ENCODE peak calls at places on chromosome 4, in nine cellular contexts. One of them, this sample, is unnamed.

GRCh38 chr4:99887837-99888236 is 6.4 kb downstream of the LAMTOR3 start:
- DNase-seq in GM23338: no peak
- DNase-seq in HepG2: no peak
- DNase-seq in HCT116: no peak
- DNase-seq in sigmoid colon: no peak
- DNase-seq in transverse colon: no peak
- DNase-seq in H1: no peak
- DNase-seq in breast epithelium: no peak
- DNase-seq in K562: no peak
- DNase-seq in this sample: no peak

GRCh38 chr4:82125170-82125862 is 248.5 kb downstream of the HNRNPD start:
- DNase-seq in GM23338: no peak
- DNase-seq in HepG2: no peak
- DNase-seq in HCT116: no peak
- DNase-seq in sigmoid colon: no peak
- DNase-seq in transverse colon: no peak
- DNase-seq in H1: no peak
- DNase-seq in breast epithelium: no peak
- DNase-seq in K562: no peak
- DNase-seq in this sample: no peak

GRCh38 chr4:96352051-96352517 is 512.2 kb downstream of the PDHA2 start:
- DNase-seq in GM23338: peak; percentile 67
- DNase-seq in HepG2: peak; percentile 0
- DNase-seq in HCT116: peak; percentile 34
- DNase-seq in sigmoid colon: no peak
- DNase-seq in transverse colon: no peak
- DNase-seq in H1: peak; percentile 48
- DNase-seq in breast epithelium: no peak
- DNase-seq in K562: no peak
- DNase-seq in this sample: no peak

GRCh38 chr4:123350726-123351125 is 45.9 kb upstream of the SPRY1 start:
- DNase-seq in GM23338: no peak
- DNase-seq in HepG2: no peak
- DNase-seq in HCT116: no peak
- DNase-seq in sigmoid colon: no peak
- DNase-seq in transverse colon: no peak
- DNase-seq in H1: no peak
- DNase-seq in breast epithelium: no peak
- DNase-seq in K562: no peak
- DNase-seq in this sample: no peak

GRCh38 chr4:80788798-80789197 is 241.7 kb upstream of the BMP3 start:
- DNase-seq in GM23338: no peak
- DNase-seq in HepG2: no peak
- DNase-seq in HCT116: no peak
- DNase-seq in sigmoid colon: no peak
- DNase-seq in transverse colon: no peak
- DNase-seq in H1: no peak
- DNase-seq in breast epithelium: no peak
- DNase-seq in K562: no peak
- DNase-seq in this sample: no peak

GRCh38 chr4:22554670-22555069 is 38.8 kb upstream of the ADGRA3 start:
- DNase-seq in GM23338: no peak
- DNase-seq in HepG2: no peak
- DNase-seq in HCT116: no peak
- DNase-seq in sigmoid colon: no peak
- DNase-seq in transverse colon: no peak
- DNase-seq in H1: no peak
- DNase-seq in breast epithelium: no peak
- DNase-seq in K562: no peak
- DNase-seq in this sample: no peak

GRCh38 chr4:113080050-113080449 is 30.6 kb downstream of the ANK2 start:
- DNase-seq in GM23338: peak; percentile 35
- DNase-seq in HepG2: peak; percentile 37
- DNase-seq in HCT116: no peak
- DNase-seq in sigmoid colon: no peak
- DNase-seq in transverse colon: no peak
- DNase-seq in H1: no peak
- DNase-seq in breast epithelium: no peak
- DNase-seq in K562: no peak
- DNase-seq in this sample: no peak

GRCh38 chr4:139734875-139735380 is 69.3 kb downstream of the MGST2 start:
- DNase-seq in GM23338: peak; percentile 91
- DNase-seq in HepG2: no peak
- DNase-seq in HCT116: no peak
- DNase-seq in sigmoid colon: peak; percentile 95
- DNase-seq in transverse colon: peak; percentile 74
- DNase-seq in H1: peak; percentile 89
- DNase-seq in breast epithelium: peak; percentile 80
- DNase-seq in K562: no peak
- DNase-seq in this sample: peak; percentile 97

GRCh38 chr4:180751009-180751408 is 1492.2 kb upstream of the TENM3 start:
- DNase-seq in GM23338: no peak
- DNase-seq in HepG2: no peak
- DNase-seq in HCT116: no peak
- DNase-seq in sigmoid colon: no peak
- DNase-seq in transverse colon: no peak
- DNase-seq in H1: no peak
- DNase-seq in breast epithelium: no peak
- DNase-seq in K562: no peak
- DNase-seq in this sample: no peak

GRCh38 chr4:71241467-71242401 is 97.1 kb upstream of the SLC4A4 start:
- DNase-seq in GM23338: no peak
- DNase-seq in HepG2: no peak
- DNase-seq in HCT116: no peak
- DNase-seq in sigmoid colon: no peak
- DNase-seq in transverse colon: no peak
- DNase-seq in H1: no peak
- DNase-seq in breast epithelium: no peak
- DNase-seq in K562: no peak
- DNase-seq in this sample: peak; percentile 75

GRCh38 chr4:29277381-29277780 is 1442.8 kb upstream of the PCDH7 start:
- DNase-seq in GM23338: no peak
- DNase-seq in HepG2: no peak
- DNase-seq in HCT116: peak; percentile 26
- DNase-seq in sigmoid colon: no peak
- DNase-seq in transverse colon: no peak
- DNase-seq in H1: no peak
- DNase-seq in breast epithelium: no peak
- DNase-seq in K562: no peak
- DNase-seq in this sample: no peak

GRCh38 chr4:111986125-111986524 is 159.1 kb upstream of the FAM241A start:
- DNase-seq in GM23338: no peak
- DNase-seq in HepG2: no peak
- DNase-seq in HCT116: no peak
- DNase-seq in sigmoid colon: no peak
- DNase-seq in transverse colon: no peak
- DNase-seq in H1: no peak
- DNase-seq in breast epithelium: no peak
- DNase-seq in K562: no peak
- DNase-seq in this sample: no peak

GRCh38 chr4:55727746-55728145 is 91.6 kb upstream of the NMU start:
- DNase-seq in GM23338: no peak
- DNase-seq in HepG2: no peak
- DNase-seq in HCT116: no peak
- DNase-seq in sigmoid colon: no peak
- DNase-seq in transverse colon: no peak
- DNase-seq in H1: no peak
- DNase-seq in breast epithelium: no peak
- DNase-seq in K562: no peak
- DNase-seq in this sample: no peak

GRCh38 chr4:46270986-46271596 is 118.8 kb downstream of the GABRA2 start:
- DNase-seq in GM23338: peak; percentile 48
- DNase-seq in HepG2: peak; percentile 17
- DNase-seq in HCT116: no peak
- DNase-seq in sigmoid colon: no peak
- DNase-seq in transverse colon: no peak
- DNase-seq in H1: no peak
- DNase-seq in breast epithelium: no peak
- DNase-seq in K562: no peak
- DNase-seq in this sample: no peak

GRCh38 chr4:46277165-46277951 is 112.6 kb downstream of the GABRA2 start:
- DNase-seq in GM23338: no peak
- DNase-seq in HepG2: no peak
- DNase-seq in HCT116: no peak
- DNase-seq in sigmoid colon: no peak
- DNase-seq in transverse colon: no peak
- DNase-seq in H1: no peak
- DNase-seq in breast epithelium: no peak
- DNase-seq in K562: no peak
- DNase-seq in this sample: no peak

DNA sequence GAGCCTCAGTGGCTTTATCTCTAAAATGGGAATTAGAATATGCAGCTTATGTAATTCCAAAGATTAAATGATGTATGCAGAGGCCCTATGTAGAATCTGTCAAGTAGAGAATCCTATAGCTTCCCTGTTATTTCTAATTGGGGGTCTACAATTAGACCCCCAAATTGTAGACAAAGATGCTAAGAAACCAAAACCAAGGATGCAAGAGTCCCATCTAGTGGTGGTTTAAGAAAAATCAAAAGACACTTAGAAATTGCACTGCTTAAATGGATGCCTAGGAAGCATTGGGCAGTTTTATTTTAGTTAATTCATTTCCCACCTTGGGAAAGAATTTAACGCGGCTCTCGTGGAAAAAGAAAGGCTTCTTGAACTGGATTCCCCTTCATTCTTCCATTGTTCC is 115.2 kb downstream of the GABRA2 start:
- DNase-seq in GM23338: peak; percentile 55
- DNase-seq in HepG2: peak; percentile 2
- DNase-seq in HCT116: no peak
- DNase-seq in sigmoid colon: no peak
- DNase-seq in transverse colon: no peak
- DNase-seq in H1: no peak
- DNase-seq in breast epithelium: no peak
- DNase-seq in K562: no peak
- DNase-seq in this sample: no peak
- TF ChIP-seq CTCF in GM23338: peak; percentile 56
- TF ChIP-seq CTCF in HepG2: no peak
- TF ChIP-seq CTCF in HCT116: no peak
- TF ChIP-seq CTCF in sigmoid colon: no peak
- TF ChIP-seq CTCF in transverse colon: no peak
- TF ChIP-seq CTCF in H1: peak; percentile 33
- TF ChIP-seq CTCF in breast epithelium: no peak
- TF ChIP-seq CTCF in K562: no peak
- TF ChIP-seq CTCF in this sample: no peak

GRCh38 chr4:146330392-146330791 is 116.1 kb downstream of the REELD1 start:
- DNase-seq in GM23338: no peak
- DNase-seq in HepG2: no peak
- DNase-seq in HCT116: no peak
- DNase-seq in sigmoid colon: no peak
- DNase-seq in transverse colon: no peak
- DNase-seq in H1: no peak
- DNase-seq in breast epithelium: no peak
- DNase-seq in K562: no peak
- DNase-seq in this sample: no peak

GRCh38 chr4:146333895-146334262 is 119.5 kb downstream of the REELD1 start:
- DNase-seq in GM23338: no peak
- DNase-seq in HepG2: no peak
- DNase-seq in HCT116: no peak
- DNase-seq in sigmoid colon: no peak
- DNase-seq in transverse colon: no peak
- DNase-seq in H1: no peak
- DNase-seq in breast epithelium: no peak
- DNase-seq in K562: no peak
- DNase-seq in this sample: no peak

GRCh38 chr4:146335763-146336412 is 121.5 kb downstream of the REELD1 start:
- DNase-seq in GM23338: no peak
- DNase-seq in HepG2: peak; percentile 21
- DNase-seq in HCT116: no peak
- DNase-seq in sigmoid colon: no peak
- DNase-seq in transverse colon: no peak
- DNase-seq in H1: no peak
- DNase-seq in breast epithelium: no peak
- DNase-seq in K562: no peak
- DNase-seq in this sample: no peak

GRCh38 chr4:146334862-146335449 is 120.6 kb downstream of the REELD1 start:
- DNase-seq in GM23338: no peak
- DNase-seq in HepG2: no peak
- DNase-seq in HCT116: no peak
- DNase-seq in sigmoid colon: no peak
- DNase-seq in transverse colon: no peak
- DNase-seq in H1: no peak
- DNase-seq in breast epithelium: no peak
- DNase-seq in K562: no peak
- DNase-seq in this sample: no peak

DNA sequence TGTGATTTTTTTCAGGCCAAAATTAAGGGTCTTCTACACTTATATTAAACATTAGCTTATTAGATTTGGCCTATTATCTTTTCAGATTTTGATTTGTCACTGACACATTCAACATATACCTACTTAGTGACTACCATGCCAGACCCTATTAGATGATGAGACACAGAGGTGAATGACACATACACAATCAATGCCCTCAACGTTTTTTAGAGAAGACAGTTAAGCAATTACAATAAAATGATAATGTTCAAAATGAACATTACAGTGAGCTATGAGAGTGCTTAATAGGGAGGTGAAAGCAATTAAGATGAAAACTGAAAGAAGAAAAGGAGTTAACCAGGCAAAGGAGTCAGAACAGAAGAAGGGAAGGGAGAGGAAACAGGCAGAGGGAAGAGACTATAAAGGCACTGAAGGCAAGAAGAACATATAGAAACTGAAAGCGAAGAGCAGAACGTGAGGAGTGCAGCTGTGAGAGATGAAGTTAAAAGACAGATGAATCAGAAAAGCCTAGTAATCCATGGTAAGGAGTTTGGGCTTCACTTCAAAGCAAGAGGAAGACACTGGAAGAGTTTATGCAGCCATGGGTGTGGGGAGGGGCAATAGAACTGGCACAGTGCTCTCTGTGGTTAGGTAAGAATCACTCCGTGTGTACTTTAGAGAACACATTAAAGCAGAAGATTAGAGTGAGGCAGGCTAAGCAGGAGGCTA is 119.0 kb downstream of the REELD1 start:
- DNase-seq in GM23338: no peak
- DNase-seq in HepG2: peak; percentile 7
- DNase-seq in HCT116: no peak
- DNase-seq in sigmoid colon: no peak
- DNase-seq in transverse colon: peak; percentile 10
- DNase-seq in H1: no peak
- DNase-seq in breast epithelium: no peak
- DNase-seq in K562: no peak
- DNase-seq in this sample: no peak
- TF ChIP-seq POLR2AphosphoS5 in GM23338: no peak
- TF ChIP-seq POLR2AphosphoS5 in HepG2: no peak
- TF ChIP-seq POLR2AphosphoS5 in HCT116: no peak
- TF ChIP-seq POLR2AphosphoS5 in sigmoid colon: no peak
- TF ChIP-seq POLR2AphosphoS5 in transverse colon: no peak
- TF ChIP-seq POLR2AphosphoS5 in H1: no peak
- TF ChIP-seq POLR2AphosphoS5 in breast epithelium: no peak
- TF ChIP-seq POLR2AphosphoS5 in K562: no peak
- TF ChIP-seq POLR2AphosphoS5 in this sample: no peak

GRCh38 chr4:32697281-32697814 is 1977.2 kb downstream of the PCDH7 start:
- DNase-seq in GM23338: no peak
- DNase-seq in HepG2: no peak
- DNase-seq in HCT116: no peak
- DNase-seq in sigmoid colon: no peak
- DNase-seq in transverse colon: no peak
- DNase-seq in H1: no peak
- DNase-seq in breast epithelium: no peak
- DNase-seq in K562: no peak
- DNase-seq in this sample: no peak
- TF ChIP-seq CTCF in GM23338: peak; percentile 15
- TF ChIP-seq CTCF in HepG2: no peak
- TF ChIP-seq CTCF in HCT116: no peak
- TF ChIP-seq CTCF in sigmoid colon: no peak
- TF ChIP-seq CTCF in transverse colon: no peak
- TF ChIP-seq CTCF in H1: no peak
- TF ChIP-seq CTCF in breast epithelium: no peak
- TF ChIP-seq CTCF in K562: no peak
- TF ChIP-seq CTCF in this sample: no peak

GRCh38 chr4:184455299-184455698 is 19.1 kb downstream of the IRF2 start:
- DNase-seq in GM23338: no peak
- DNase-seq in HepG2: no peak
- DNase-seq in HCT116: no peak
- DNase-seq in sigmoid colon: no peak
- DNase-seq in transverse colon: no peak
- DNase-seq in H1: no peak
- DNase-seq in breast epithelium: no peak
- DNase-seq in K562: no peak
- DNase-seq in this sample: no peak
- TF ChIP-seq POLR2AphosphoS5 in GM23338: no peak
- TF ChIP-seq POLR2AphosphoS5 in HepG2: no peak
- TF ChIP-seq POLR2AphosphoS5 in HCT116: no peak
- TF ChIP-seq POLR2AphosphoS5 in sigmoid colon: no peak
- TF ChIP-seq POLR2AphosphoS5 in transverse colon: no peak
- TF ChIP-seq POLR2AphosphoS5 in H1: no peak
- TF ChIP-seq POLR2AphosphoS5 in breast epithelium: no peak
- TF ChIP-seq POLR2AphosphoS5 in K562: no peak
- TF ChIP-seq POLR2AphosphoS5 in this sample: no peak